ENCODE peak calls at places on chromosomes 12 and 14, in five cellular contexts. L, C, U, S and K are unnamed samples.

GRCh38 chr12:53211476-53212381 is 4.7 kb upstream of the ITGB7 start:
- DNase-seq in L (peak; percentile 49), S (no peak), U (no peak), C (no peak), K (no peak)

GRCh38 chr12:92478692-92479091 is 224.1 kb upstream of the PLEKHG7 start:
- DNase-seq in C (no peak), L (no peak), U (no peak), S (no peak), K (no peak)

GRCh38 chr12:98939350-98939749 is 294.3 kb downstream of the APAF1 start:
- DNase-seq in U (no peak), S (no peak), L (no peak), C (no peak), K (no peak)

GRCh38 chr12:86154620-86155019 is 101.6 kb downstream of the MGAT4C start:
- DNase-seq in U (no peak), L (no peak), C (no peak), S (no peak), K (no peak)

GRCh38 chr12:112837629-112838191 is 46.2 kb downstream of the RPH3A start:
- DNase-seq in C (no peak), U (no peak), L (no peak), S (no peak), K (no peak)

GRCh38 chr12:127147724-127148123 is 1119.2 kb upstream of the TMEM132C start:
- DNase-seq in C (no peak), L (no peak), S (no peak), U (no peak), K (no peak)

GRCh38 chr14:24135834-24136683 is at the start of gene PSME1:
- DNase-seq in U (peak; percentile 93), L (peak; percentile 94), C (peak; percentile 97), S (peak; percentile 79), K (peak; percentile 97)

GRCh38 chr12:96294831-96295230 is 100.7 kb downstream of the ELK3 start:
- DNase-seq in S (no peak), C (no peak), U (no peak), L (no peak), K (no peak)

GRCh38 chr14:49962616-49963015 is 69.7 kb downstream of the ARF6 start:
- DNase-seq in L (no peak), U (peak; percentile 75), S (no peak), C (no peak), K (peak; percentile 55)

GRCh38 chr12:131102991-131103609 is 149.4 kb downstream of the ADGRD1 start:
- DNase-seq in L (no peak), U (no peak), C (peak; percentile 48), S (no peak), K (peak; percentile 26)

GRCh38 chr14:104547998-104548700 is 31.4 kb upstream of the C14orf180 start:
- DNase-seq in U (no peak), C (peak; percentile 56), L (peak; percentile 55), S (no peak), K (no peak)

GRCh38 chr12:12176402-12176801 is 90.4 kb downstream of the LRP6 start:
- DNase-seq in S (no peak), L (no peak), U (no peak), C (no peak), K (no peak)

GRCh38 chr12:64608901-64609542 is 1.3 kb upstream of the RASSF3 start:
- DNase-seq in U (peak; percentile 54), C (no peak), L (no peak), S (peak; percentile 79), K (no peak)
- TF ChIP-seq POLR2AphosphoS5 in U (peak; percentile 49), C (no peak), L (no peak), S (no peak), K (no peak)

GRCh38 chr14:56422703-56423213 is 156.8 kb upstream of the TMEM260 start:
- DNase-seq in S (no peak), L (no peak), C (peak; percentile 82), U (peak; percentile 93), K (peak; percentile 88)

DNA sequence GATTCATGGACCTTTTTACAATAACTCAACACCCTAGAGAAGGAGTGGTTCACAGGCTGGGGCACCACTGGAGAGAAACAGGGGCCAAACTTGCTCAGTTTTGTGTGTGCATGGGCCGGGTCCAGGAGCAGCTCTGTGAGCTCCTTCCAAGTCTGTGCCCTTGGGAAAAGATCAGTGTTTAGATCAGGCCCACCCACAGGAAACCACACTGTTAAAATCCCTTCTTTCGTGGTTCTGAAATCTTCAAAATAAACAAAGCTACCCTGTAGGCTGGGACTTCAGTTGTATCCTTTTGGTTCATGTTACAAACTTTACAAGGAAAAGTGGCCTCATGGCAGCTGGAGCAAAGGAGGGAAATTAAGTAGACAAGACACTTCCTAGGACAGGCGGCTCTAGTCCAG is 156.0 kb upstream of the TMEM260 start:
- DNase-seq in S (no peak), L (no peak), C (no peak), U (no peak), K (no peak)
- H3K27ac ChIP-seq in S (no peak overlapping the region), L (no peak overlapping the region), C (no peak overlapping the region), U (no peak overlapping the region), K (no peak overlapping the region)

GRCh38 chr14:72291908-72292688 is 359.9 kb downstream of the RGS6 start:
- DNase-seq in S (no peak), U (no peak), L (no peak), C (no peak), K (no peak)
- TF ChIP-seq CTCF in S (peak; percentile 21), U (peak; percentile 41), L (no peak), C (peak; percentile 50), K (peak; percentile 67)

GRCh38 chr12:54229624-54230212 is 40.9 kb upstream of the SMUG1 start:
- DNase-seq in U (no peak), C (peak; percentile 80), S (no peak), L (peak; percentile 75), K (no peak)
- TF ChIP-seq POLR2AphosphoS5 in U (no peak), C (no peak), S (no peak), L (no peak), K (peak; percentile 65)

GRCh38 chr14:68667313-68667791 is 125.5 kb downstream of the ZFP36L1 start:
- DNase-seq in C (peak; percentile 53), L (no peak), U (peak; percentile 46), S (no peak), K (no peak)
- H3K27ac ChIP-seq in C (peak overlapping the region; percentile 88), L (no peak overlapping the region), U (peak overlapping the region; percentile 73), S (no peak overlapping the region), K (peak overlapping the region; percentile 22)